ENCODE peak calls at places on chromosomes 13 and 19, in five cellular contexts. K is GM12865, F is adrenal gland, S is progenitor cell of endocrine pancreas, N is uterus. V is an unnamed sample.
A peak's percentile ranks its signal among the peaks of the same experiment; 100 is the strongest.

GRCh38 chr13:71124230-71124629 is 742.8 kb downstream of the DACH1 start:
- DNase-seq in F (no peak), N (no peak), K (no peak), S (no peak), V (no peak)

GRCh38 chr13:48255090-48255489 is 22.1 kb downstream of the ITM2B start:
- DNase-seq in K (no peak), F (no peak), N (no peak), S (no peak), V (no peak)

GRCh38 chr19:18502633-18503294 is 19.1 kb downstream of the ELL start:
- DNase-seq in N (no peak), K (no peak), F (no peak), S (no peak), V (no peak)

GRCh38 chr13:75250526-75251183 is 231.3 kb downstream of the TBC1D4 start:
- DNase-seq in F (no peak), N (no peak), K (no peak), S (no peak), V (no peak)

GRCh38 chr19:37997911-37998344 is 90.9 kb downstream of the SIPA1L3 start:
- DNase-seq in S (no peak), N (no peak), K (no peak), F (peak; percentile 34), V (no peak)

GRCh38 chr13:75217949-75218348 is 264.0 kb downstream of the TBC1D4 start:
- DNase-seq in K (no peak), S (no peak), N (no peak), F (no peak), V (no peak)

GRCh38 chr19:18460313-18460712 is 22.4 kb upstream of the ISYNA1 start:
- DNase-seq in N (peak; percentile 81), K (no peak), S (no peak), F (peak; percentile 77), V (no peak)

GRCh38 chr13:109743706-109744453 is 42.5 kb downstream of the IRS2 start:
- DNase-seq in N (peak; percentile 24), K (peak; percentile 3), F (no peak), S (no peak), V (no peak)

GRCh38 chr13:55244991-55245644 is 1895.6 kb upstream of the PRR20A start:
- DNase-seq in S (no peak), N (no peak), F (no peak), K (peak; percentile 0), V (no peak)
- TF ChIP-seq CTCF in S (peak; percentile 70), N (no peak), F (no peak), K (peak; percentile 7), V (no peak)

DNA sequence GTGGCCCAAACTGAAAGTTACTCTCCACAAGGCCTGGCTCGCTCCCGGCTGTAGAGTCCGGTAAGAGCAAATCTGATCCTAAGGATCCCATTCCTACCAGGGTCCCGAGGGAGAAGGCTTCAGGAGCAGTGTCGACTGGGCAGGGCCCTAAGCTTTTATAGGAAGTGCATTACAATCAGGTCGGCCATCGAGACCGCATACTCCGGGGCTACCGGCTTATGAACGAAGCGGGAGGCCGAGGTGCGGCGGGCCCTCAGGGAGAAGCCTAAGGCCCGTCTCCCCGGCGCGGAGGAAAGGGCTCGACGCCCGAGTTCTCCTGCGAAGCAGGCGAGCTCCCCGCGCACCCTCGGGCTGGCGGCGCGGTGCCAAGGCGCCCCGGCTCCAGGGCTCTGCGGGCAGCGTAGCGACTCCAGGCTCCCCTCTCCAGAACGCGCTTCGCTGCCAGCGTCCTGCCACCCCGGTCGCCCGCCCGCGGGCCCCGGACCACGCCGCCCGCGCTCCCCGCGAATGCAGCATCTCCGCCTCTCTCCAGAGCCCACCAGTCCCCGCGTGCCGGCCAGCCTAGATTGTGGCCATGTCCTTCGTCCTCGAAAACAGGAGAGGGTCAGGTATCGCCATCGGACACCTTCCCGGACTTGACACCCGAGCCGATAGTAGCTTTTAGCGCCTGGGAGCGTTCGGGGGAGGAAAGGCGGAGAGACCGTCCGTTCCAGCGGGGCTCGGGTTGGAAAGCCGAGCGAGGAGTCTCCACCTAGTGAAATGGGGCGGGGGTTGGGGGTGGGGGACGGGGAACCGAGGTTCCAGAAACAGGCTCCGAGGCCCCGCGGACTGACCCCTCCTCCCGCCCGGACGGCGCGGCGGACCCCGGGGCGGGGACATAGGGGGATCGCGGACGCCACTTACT is 1.3 kb downstream of the EFNB2 start:
- DNase-seq in K (peak; percentile 12), F (no peak), S (no peak), N (peak; percentile 47), V (peak; percentile 38)
- TF ChIP-seq CTCF in K (no peak), F (no peak), S (no peak), N (no peak), V (no peak)

GRCh38 chr13:32426981-32427851 is 714 bp downstream of the N4BP2L1 start:
- DNase-seq in N (peak; percentile 57), F (peak; percentile 46), S (peak; percentile 37), K (peak; percentile 76), V (peak; percentile 62)
- TF ChIP-seq CTCF in N (no peak), F (no peak), S (no peak), K (no peak), V (no peak)

GRCh38 chr13:80360298-80360827 is 19.4 kb upstream of the SPRY2 start:
- DNase-seq in N (no peak), K (no peak), F (no peak), S (no peak), V (no peak)

GRCh38 chr13:80361298-80361697 is 20.4 kb upstream of the SPRY2 start:
- DNase-seq in N (no peak), S (no peak), F (no peak), K (no peak), V (no peak)

GRCh38 chr13:80363890-80364503 is 23.1 kb upstream of the SPRY2 start:
- DNase-seq in K (peak; percentile 23), N (no peak), S (no peak), F (no peak), V (no peak)

GRCh38 chr13:80362488-80362887 is 21.6 kb upstream of the SPRY2 start:
- DNase-seq in K (no peak), F (no peak), S (no peak), N (no peak), V (no peak)

DNA sequence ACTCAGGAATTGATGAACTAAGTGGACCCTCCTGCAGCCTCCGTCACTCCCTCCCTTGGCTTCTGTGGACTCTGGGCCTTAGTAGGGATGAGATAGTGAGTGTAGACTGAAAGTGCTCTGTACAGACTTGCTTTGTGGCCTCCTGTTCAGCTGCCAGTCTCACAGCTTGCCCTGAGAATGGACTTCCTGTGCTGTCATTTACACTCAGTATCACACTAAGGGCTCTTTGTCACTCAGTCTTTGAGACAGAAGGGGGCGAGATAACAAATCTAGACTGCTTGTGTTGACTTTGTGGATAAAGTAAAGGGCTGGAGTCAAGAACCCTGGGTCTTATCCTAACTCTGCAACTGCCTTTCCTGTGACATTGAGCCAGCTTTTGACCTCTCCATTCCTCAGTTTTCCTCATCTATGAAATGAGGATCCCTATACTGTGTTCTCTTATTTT is 21.0 kb upstream of the SPRY2 start:
- DNase-seq in S (no peak), F (no peak), N (no peak), K (peak; percentile 53), V (peak; percentile 36)
- TF ChIP-seq CTCF in S (no peak), F (no peak), N (no peak), K (no peak), V (no peak)

GRCh38 chr19:5893907-5894703 is 9.5 kb downstream of the NDUFA11 start:
- DNase-seq in N (no peak), S (no peak), F (peak; percentile 78), K (no peak), V (no peak)

GRCh38 chr19:5893296-5893903 is 10.2 kb downstream of the NDUFA11 start:
- DNase-seq in F (no peak), K (no peak), N (no peak), S (no peak), V (no peak)

GRCh38 chr19:5891572-5891937 is 12.0 kb downstream of the NDUFA11 start:
- DNase-seq in F (peak; percentile 26), S (no peak), K (no peak), N (no peak), V (no peak)

GRCh38 chr19:5892772-5893275 is 10.8 kb downstream of the NDUFA11 start:
- DNase-seq in K (no peak), N (no peak), F (peak; percentile 27), S (no peak), V (no peak)

DNA sequence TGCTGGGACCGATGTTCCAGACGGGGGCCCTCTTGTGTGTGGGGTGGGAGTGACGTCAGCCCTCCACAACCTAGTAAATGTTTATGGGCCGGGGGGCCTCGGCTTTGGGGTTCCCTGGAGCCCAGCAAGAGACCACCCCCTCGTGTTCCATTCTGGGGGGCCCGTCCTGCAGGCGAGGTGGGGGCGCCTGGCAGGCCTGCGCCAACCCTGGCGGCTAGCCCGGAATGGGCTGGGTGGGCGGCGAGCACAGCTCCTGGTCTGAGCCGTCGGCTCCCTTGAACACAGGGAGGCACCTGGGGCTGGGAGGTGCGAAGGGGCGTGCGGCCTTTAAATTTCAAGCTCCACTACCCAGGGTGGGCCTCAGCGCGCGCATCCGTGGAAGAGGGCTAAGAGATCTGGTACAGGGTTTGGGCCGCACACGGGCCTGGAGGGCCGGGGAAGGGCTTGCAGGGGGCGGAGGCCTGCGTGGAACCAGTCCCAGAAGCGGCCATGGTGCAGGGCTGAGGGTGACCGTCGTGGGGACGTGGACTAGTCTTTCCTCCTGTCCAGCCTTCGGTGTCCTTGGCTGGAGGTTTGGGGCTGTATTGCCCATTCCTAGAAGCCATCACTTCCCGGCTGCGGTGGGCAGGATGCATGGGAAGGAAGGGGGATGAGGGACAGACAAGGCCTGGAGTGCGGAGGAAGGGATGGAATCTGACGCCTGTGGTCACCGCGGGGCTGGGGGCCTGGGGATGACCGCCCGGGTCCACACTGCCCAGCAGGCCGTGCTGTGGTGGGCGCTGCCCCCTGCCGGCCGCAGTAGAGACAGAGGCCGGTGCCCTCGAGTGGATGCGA is 11.4 kb downstream of the NDUFA11 start:
- DNase-seq in N (no peak), S (peak; percentile 47), K (no peak), F (peak; percentile 60), V (peak; percentile 63)
- TF ChIP-seq CTCF in N (peak; percentile 58), S (peak; percentile 92), K (peak; percentile 54), F (peak; percentile 31), V (peak; percentile 1)

GRCh38 chr19:27775395-27775794 is 1437.6 kb downstream of the UQCRFS1 start:
- DNase-seq in K (no peak), N (no peak), S (no peak), F (no peak), V (no peak)

GRCh38 chr19:27774827-27775226 is 1438.1 kb downstream of the UQCRFS1 start:
- DNase-seq in N (no peak), S (no peak), F (no peak), K (peak; percentile 30), V (no peak)

GRCh38 chr19:27773318-27774094 is 1439.4 kb downstream of the UQCRFS1 start:
- DNase-seq in S (no peak), K (no peak), N (no peak), F (no peak), V (no peak)

GRCh38 chr19:27776020-27776419 is 1436.9 kb downstream of the UQCRFS1 start:
- DNase-seq in N (no peak), F (peak; percentile 27), S (no peak), K (no peak), V (no peak)

GRCh38 chr19:27774337-27774736 is 1438.6 kb downstream of the UQCRFS1 start:
- DNase-seq in F (no peak), N (no peak), K (no peak), S (no peak), V (no peak)
- TF ChIP-seq CTCF in F (no peak), N (no peak), K (peak; percentile 15), S (no peak), V (no peak)

V was measured in GM20000.